ENCODE peak calls at places on chromosomes 11 and 22, in nine cellular contexts. One of them, this sample, is unnamed. For H3K4me1, the result is how much of the 10 kb centered on the place peaks cover.

GRCh38 chr11:2831826-2832717 is 53.5 kb downstream of the CDKN1C start:
- DNase-seq in body of pancreas: no peak
- DNase-seq in tibial nerve: no peak
- DNase-seq in A549: no peak
- DNase-seq in left ventricle myocardium inferior: peak
- DNase-seq in gastrocnemius medialis: no peak
- DNase-seq in esophagus squamous epithelium: no peak
- DNase-seq in left lung: no peak
- DNase-seq in Panc1: no peak
- DNase-seq in this sample: no peak

GRCh38 chr11:113189909-113190667 is 124.3 kb upstream of the TTC12 start:
- DNase-seq in body of pancreas: no peak
- DNase-seq in tibial nerve: no peak
- DNase-seq in A549: peak
- DNase-seq in left ventricle myocardium inferior: peak
- DNase-seq in gastrocnemius medialis: peak
- DNase-seq in esophagus squamous epithelium: no peak
- DNase-seq in left lung: no peak
- DNase-seq in Panc1: no peak
- DNase-seq in this sample: peak

GRCh38 chr11:118092907-118093571 is 6.3 kb upstream of the SMIM35 start:
- DNase-seq in body of pancreas: no peak
- DNase-seq in tibial nerve: no peak
- DNase-seq in A549: no peak
- DNase-seq in left ventricle myocardium inferior: no peak
- DNase-seq in gastrocnemius medialis: no peak
- DNase-seq in esophagus squamous epithelium: no peak
- DNase-seq in left lung: no peak
- DNase-seq in Panc1: no peak
- DNase-seq in this sample: no peak

GRCh38 chr11:91730071-91730470 is 494.5 kb upstream of the FAT3 start:
- DNase-seq in body of pancreas: no peak
- DNase-seq in tibial nerve: no peak
- DNase-seq in A549: no peak
- DNase-seq in left ventricle myocardium inferior: no peak
- DNase-seq in gastrocnemius medialis: no peak
- DNase-seq in esophagus squamous epithelium: no peak
- DNase-seq in left lung: no peak
- DNase-seq in Panc1: no peak
- DNase-seq in this sample: no peak

GRCh38 chr22:47129902-47130301 is 367.5 kb downstream of the TBC1D22A start:
- DNase-seq in body of pancreas: peak
- DNase-seq in tibial nerve: no peak
- DNase-seq in A549: no peak
- DNase-seq in left ventricle myocardium inferior: peak
- DNase-seq in gastrocnemius medialis: no peak
- DNase-seq in esophagus squamous epithelium: no peak
- DNase-seq in left lung: no peak
- DNase-seq in Panc1: no peak
- DNase-seq in this sample: no peak

GRCh38 chr11:132312161-132312560 is 941.7 kb downstream of the NTM start:
- DNase-seq in body of pancreas: no peak
- DNase-seq in tibial nerve: no peak
- DNase-seq in A549: no peak
- DNase-seq in left ventricle myocardium inferior: no peak
- DNase-seq in gastrocnemius medialis: no peak
- DNase-seq in esophagus squamous epithelium: no peak
- DNase-seq in left lung: no peak
- DNase-seq in Panc1: no peak
- DNase-seq in this sample: no peak

GRCh38 chr22:24427500-24428164 is at the start of gene ADORA2A:
- DNase-seq in body of pancreas: no peak
- DNase-seq in tibial nerve: no peak
- DNase-seq in A549: no peak
- DNase-seq in left ventricle myocardium inferior: no peak
- DNase-seq in gastrocnemius medialis: no peak
- DNase-seq in esophagus squamous epithelium: peak
- DNase-seq in left lung: peak
- DNase-seq in Panc1: no peak
- DNase-seq in this sample: no peak

GRCh38 chr22:45878051-45878764 is 98.8 kb downstream of the WNT7B start:
- DNase-seq in body of pancreas: peak
- DNase-seq in tibial nerve: peak
- DNase-seq in A549: no peak
- DNase-seq in left ventricle myocardium inferior: peak
- DNase-seq in gastrocnemius medialis: no peak
- DNase-seq in esophagus squamous epithelium: no peak
- DNase-seq in left lung: peak
- DNase-seq in Panc1: no peak
- DNase-seq in this sample: peak

GRCh38 chr22:37746366-37747089 is 49.7 kb downstream of the TRIOBP start:
- DNase-seq in body of pancreas: peak
- DNase-seq in tibial nerve: no peak
- DNase-seq in A549: no peak
- DNase-seq in left ventricle myocardium inferior: peak
- DNase-seq in gastrocnemius medialis: no peak
- DNase-seq in esophagus squamous epithelium: no peak
- DNase-seq in left lung: no peak
- DNase-seq in Panc1: no peak
- DNase-seq in this sample: no peak

GRCh38 chr22:32066820-32067219 is 23.8 kb downstream of the SLC5A1 start:
- DNase-seq in body of pancreas: no peak
- DNase-seq in tibial nerve: no peak
- DNase-seq in A549: no peak
- DNase-seq in left ventricle myocardium inferior: no peak
- DNase-seq in gastrocnemius medialis: no peak
- DNase-seq in esophagus squamous epithelium: no peak
- DNase-seq in left lung: no peak
- DNase-seq in Panc1: no peak
- DNase-seq in this sample: no peak

GRCh38 chr11:118791961-118792578 is 1.1 kb upstream of the DDX6 start:
- DNase-seq in body of pancreas: peak
- DNase-seq in tibial nerve: no peak
- DNase-seq in A549: peak
- DNase-seq in left ventricle myocardium inferior: no peak
- DNase-seq in gastrocnemius medialis: peak
- DNase-seq in esophagus squamous epithelium: no peak
- DNase-seq in left lung: peak
- DNase-seq in Panc1: no peak
- DNase-seq in this sample: peak

GRCh38 chr11:17389205-17389956 is 922 bp upstream of the KCNJ11 start:
- DNase-seq in body of pancreas: peak
- DNase-seq in tibial nerve: no peak
- DNase-seq in A549: peak
- DNase-seq in left ventricle myocardium inferior: peak
- DNase-seq in gastrocnemius medialis: peak
- DNase-seq in esophagus squamous epithelium: no peak
- DNase-seq in left lung: peak
- DNase-seq in Panc1: no peak
- DNase-seq in this sample: no peak

GRCh38 chr11:30424336-30424735 is 101.4 kb downstream of the ARL14EP start:
- DNase-seq in body of pancreas: no peak
- DNase-seq in tibial nerve: no peak
- DNase-seq in A549: no peak
- DNase-seq in left ventricle myocardium inferior: peak
- DNase-seq in gastrocnemius medialis: no peak
- DNase-seq in esophagus squamous epithelium: no peak
- DNase-seq in left lung: no peak
- DNase-seq in Panc1: no peak
- DNase-seq in this sample: no peak

GRCh38 chr11:1395773-1396374 is 6.1 kb downstream of the BRSK2 start:
- DNase-seq in body of pancreas: no peak
- DNase-seq in tibial nerve: no peak
- DNase-seq in A549: no peak
- DNase-seq in left ventricle myocardium inferior: no peak
- DNase-seq in gastrocnemius medialis: no peak
- DNase-seq in esophagus squamous epithelium: no peak
- DNase-seq in left lung: no peak
- DNase-seq in Panc1: no peak
- DNase-seq in this sample: no peak

GRCh38 chr11:17479284-17480214 is 2.9 kb upstream of the ABCC8 start:
- DNase-seq in body of pancreas: peak
- DNase-seq in tibial nerve: no peak
- DNase-seq in A549: peak
- DNase-seq in left ventricle myocardium inferior: no peak
- DNase-seq in gastrocnemius medialis: no peak
- DNase-seq in esophagus squamous epithelium: no peak
- DNase-seq in left lung: no peak
- DNase-seq in Panc1: no peak
- DNase-seq in this sample: no peak

GRCh38 chr22:46077669-46078099 is 72.6 kb upstream of the PPARA start:
- DNase-seq in body of pancreas: peak
- DNase-seq in tibial nerve: peak
- DNase-seq in A549: no peak
- DNase-seq in left ventricle myocardium inferior: peak
- DNase-seq in gastrocnemius medialis: no peak
- DNase-seq in esophagus squamous epithelium: no peak
- DNase-seq in left lung: peak
- DNase-seq in Panc1: no peak
- DNase-seq in this sample: peak

GRCh38 chr22:39284142-39284980 is 35.1 kb downstream of the RPL3 start:
- DNase-seq in body of pancreas: no peak
- DNase-seq in tibial nerve: no peak
- DNase-seq in A549: no peak
- DNase-seq in left ventricle myocardium inferior: no peak
- DNase-seq in gastrocnemius medialis: no peak
- DNase-seq in esophagus squamous epithelium: no peak
- DNase-seq in left lung: no peak
- DNase-seq in Panc1: no peak
- DNase-seq in this sample: no peak
- H3K4me1 ChIP-seq in body of pancreas: under half
- H3K4me1 ChIP-seq in tibial nerve: under half
- H3K4me1 ChIP-seq in A549: under half
- H3K4me1 ChIP-seq in left ventricle myocardium inferior: under half
- H3K4me1 ChIP-seq in gastrocnemius medialis: under half
- H3K4me1 ChIP-seq in esophagus squamous epithelium: under half
- H3K4me1 ChIP-seq in left lung: under half
- H3K4me1 ChIP-seq in Panc1: under half
- H3K4me1 ChIP-seq in this sample: under half

DNA sequence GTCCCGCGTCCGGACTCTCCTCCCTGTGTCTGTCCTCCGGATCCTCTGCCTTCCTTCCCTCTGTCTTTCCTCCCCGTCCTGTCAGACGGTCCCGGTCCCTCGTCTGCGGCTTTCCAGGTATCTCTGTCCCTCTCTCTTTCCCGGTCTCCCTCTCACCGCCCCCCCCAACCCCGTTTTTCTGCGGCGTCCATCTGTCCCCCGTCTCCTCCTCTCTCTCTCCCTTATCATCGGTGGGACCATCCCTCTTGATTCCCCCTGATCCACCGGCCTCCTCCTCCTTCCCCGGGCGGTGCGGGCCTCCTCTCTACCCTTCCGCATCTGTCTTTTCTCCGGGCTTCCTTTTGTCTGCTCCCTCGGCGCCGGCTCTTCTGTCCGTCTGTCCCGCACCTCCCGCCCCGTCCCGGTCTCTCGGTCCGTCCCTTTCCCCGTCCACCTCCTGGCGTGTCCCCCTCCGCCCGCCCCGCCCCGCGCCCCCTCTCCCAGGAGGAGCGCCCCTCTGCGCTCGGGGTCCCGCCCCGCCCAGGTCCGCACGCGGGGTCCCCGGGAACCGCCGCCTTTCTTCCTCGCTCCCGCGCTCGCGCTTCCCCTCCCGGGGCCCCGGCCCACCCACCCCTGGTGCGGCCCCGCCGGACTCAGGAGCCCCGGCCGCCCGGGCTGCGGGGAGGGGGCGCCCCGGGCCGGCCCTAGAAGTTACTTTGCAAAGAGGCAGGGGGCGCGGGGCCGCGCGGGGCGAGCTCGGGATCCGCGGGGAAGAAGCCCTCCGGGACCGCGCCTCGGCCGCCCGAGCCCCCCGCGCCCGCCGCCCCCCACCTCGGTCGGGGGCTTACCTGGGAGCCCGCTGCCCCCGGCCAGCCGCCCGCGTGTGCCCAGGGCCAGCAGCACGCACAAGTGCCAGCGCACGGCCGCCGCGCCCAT is 568 bp downstream of the SCUBE1 start:
- DNase-seq in body of pancreas: no peak
- DNase-seq in tibial nerve: no peak
- DNase-seq in A549: no peak
- DNase-seq in left ventricle myocardium inferior: no peak
- DNase-seq in gastrocnemius medialis: no peak
- DNase-seq in esophagus squamous epithelium: no peak
- DNase-seq in left lung: no peak
- DNase-seq in Panc1: no peak
- DNase-seq in this sample: no peak
- H3K27ac ChIP-seq in body of pancreas: no peak
- H3K27ac ChIP-seq in tibial nerve: peak
- H3K27ac ChIP-seq in A549: peak
- H3K27ac ChIP-seq in left ventricle myocardium inferior: no peak
- H3K27ac ChIP-seq in gastrocnemius medialis: no peak
- H3K27ac ChIP-seq in esophagus squamous epithelium: no peak
- H3K27ac ChIP-seq in left lung: no peak
- H3K27ac ChIP-seq in Panc1: no peak
- H3K27ac ChIP-seq in this sample: no peak

GRCh38 chr11:102154806-102155205 is 44.6 kb downstream of the YAP1 start:
- DNase-seq in body of pancreas: no peak
- DNase-seq in tibial nerve: no peak
- DNase-seq in A549: no peak
- DNase-seq in left ventricle myocardium inferior: no peak
- DNase-seq in gastrocnemius medialis: no peak
- DNase-seq in esophagus squamous epithelium: no peak
- DNase-seq in left lung: no peak
- DNase-seq in Panc1: no peak
- DNase-seq in this sample: no peak

GRCh38 chr11:102158151-102158734 is 48.0 kb downstream of the YAP1 start:
- DNase-seq in body of pancreas: no peak
- DNase-seq in tibial nerve: no peak
- DNase-seq in A549: no peak
- DNase-seq in left ventricle myocardium inferior: no peak
- DNase-seq in gastrocnemius medialis: no peak
- DNase-seq in esophagus squamous epithelium: no peak
- DNase-seq in left lung: no peak
- DNase-seq in Panc1: no peak
- DNase-seq in this sample: no peak

GRCh38 chr11:102157219-102157618 is 47.0 kb downstream of the YAP1 start:
- DNase-seq in body of pancreas: peak
- DNase-seq in tibial nerve: no peak
- DNase-seq in A549: no peak
- DNase-seq in left ventricle myocardium inferior: peak
- DNase-seq in gastrocnemius medialis: peak
- DNase-seq in esophagus squamous epithelium: no peak
- DNase-seq in left lung: peak
- DNase-seq in Panc1: no peak
- DNase-seq in this sample: peak

GRCh38 chr11:102153082-102153481 is 42.8 kb downstream of the YAP1 start:
- DNase-seq in body of pancreas: no peak
- DNase-seq in tibial nerve: no peak
- DNase-seq in A549: no peak
- DNase-seq in left ventricle myocardium inferior: no peak
- DNase-seq in gastrocnemius medialis: no peak
- DNase-seq in esophagus squamous epithelium: no peak
- DNase-seq in left lung: no peak
- DNase-seq in Panc1: no peak
- DNase-seq in this sample: no peak

GRCh38 chr11:102155676-102156075 is 45.4 kb downstream of the YAP1 start:
- DNase-seq in body of pancreas: no peak
- DNase-seq in tibial nerve: no peak
- DNase-seq in A549: no peak
- DNase-seq in left ventricle myocardium inferior: no peak
- DNase-seq in gastrocnemius medialis: no peak
- DNase-seq in esophagus squamous epithelium: no peak
- DNase-seq in left lung: no peak
- DNase-seq in Panc1: no peak
- DNase-seq in this sample: no peak
- H3K4me1 ChIP-seq in body of pancreas: under half
- H3K4me1 ChIP-seq in tibial nerve: under half
- H3K4me1 ChIP-seq in A549: under half
- H3K4me1 ChIP-seq in left ventricle myocardium inferior: half or more
- H3K4me1 ChIP-seq in gastrocnemius medialis: half or more
- H3K4me1 ChIP-seq in esophagus squamous epithelium: under half
- H3K4me1 ChIP-seq in left lung: under half
- H3K4me1 ChIP-seq in Panc1: half or more
- H3K4me1 ChIP-seq in this sample: under half

GRCh38 chr11:46278387-46279173 is 1.1 kb downstream of the CREB3L1 start:
- DNase-seq in body of pancreas: peak
- DNase-seq in tibial nerve: no peak
- DNase-seq in A549: no peak
- DNase-seq in left ventricle myocardium inferior: peak
- DNase-seq in gastrocnemius medialis: no peak
- DNase-seq in esophagus squamous epithelium: no peak
- DNase-seq in left lung: peak
- DNase-seq in Panc1: no peak
- DNase-seq in this sample: no peak
- H3K27ac ChIP-seq in body of pancreas: peak
- H3K27ac ChIP-seq in tibial nerve: peak
- H3K27ac ChIP-seq in A549: peak
- H3K27ac ChIP-seq in left ventricle myocardium inferior: peak
- H3K27ac ChIP-seq in gastrocnemius medialis: no peak
- H3K27ac ChIP-seq in esophagus squamous epithelium: peak
- H3K27ac ChIP-seq in left lung: no peak
- H3K27ac ChIP-seq in Panc1: peak
- H3K27ac ChIP-seq in this sample: peak